ENCODE peak calls at places on chromosomes 1 and 21, in nine cellular contexts. C is HepG2, Z is PC-9, S is A549, K is brain microvascular endothelial cell, T is ovary, G is vagina, Y is pancreas, P is astrocyte of the spinal cord. B is an unnamed sample.

GRCh38 chr1:112997781-112998180 is 41.8 kb upstream of the SLC16A1 start:
- DNase-seq in C (no peak), Z (no peak), S (no peak), K (no peak), T (no peak), G (no peak), Y (no peak), P (no peak), B (no peak)

GRCh38 chr1:87642581-87643129 is 314.0 kb downstream of the LMO4 start:
- DNase-seq in C (peak), Z (no peak), S (no peak), K (no peak), T (no peak), G (no peak), Y (no peak), P (peak), B (no peak)

GRCh38 chr1:162389021-162389818 is 7.7 kb downstream of the C1orf226 start:
- DNase-seq in C (no peak), Z (no peak), S (no peak), K (no peak), T (no peak), G (no peak), Y (no peak), P (peak), B (peak)

GRCh38 chr1:148354284-148354869 is 128.7 kb downstream of the PPIAL4G start:
- DNase-seq in C (no peak), Z (no peak), S (no peak), K (no peak), T (no peak), G (no peak), Y (no peak), P (no peak), B (no peak)

GRCh38 chr1:115679141-115679611 is 37.4 kb downstream of the VANGL1 start:
- DNase-seq in C (no peak), Z (peak), S (no peak), K (peak), T (peak), G (no peak), Y (no peak), P (peak), B (peak)

GRCh38 chr1:159000627-159001026 is 9.1 kb upstream of the IFI16 start:
- DNase-seq in C (no peak), Z (no peak), S (peak), K (peak), T (peak), G (no peak), Y (peak), P (peak), B (peak)

GRCh38 chr1:225700164-225700740 is 47.3 kb upstream of the ENAH start:
- DNase-seq in C (peak), Z (peak), S (peak), K (peak), T (no peak), G (no peak), Y (no peak), P (peak), B (peak)

GRCh38 chr1:39892611-39893595 is 8.8 kb downstream of the MYCL start:
- DNase-seq in C (peak), Z (peak), S (peak), K (peak), T (no peak), G (no peak), Y (no peak), P (peak), B (peak)

GRCh38 chr1:240653030-240653429 is 41.1 kb upstream of the GREM2 start:
- DNase-seq in C (no peak), Z (no peak), S (no peak), K (no peak), T (no peak), G (no peak), Y (no peak), P (no peak), B (no peak)

GRCh38 chr1:229440821-229441537 is 7.1 kb upstream of the ACTA1 start:
- DNase-seq in C (no peak), Z (no peak), S (peak), K (peak), T (no peak), G (no peak), Y (no peak), P (peak), B (peak)

GRCh38 chr1:243345205-243345604 is 89.4 kb downstream of the SDCCAG8 start:
- DNase-seq in C (no peak), Z (no peak), S (peak), K (no peak), T (peak), G (no peak), Y (no peak), P (peak), B (no peak)

GRCh38 chr1:177185209-177185608 is 14.5 kb downstream of the BRINP2 start:
- DNase-seq in C (no peak), Z (no peak), S (peak), K (peak), T (no peak), G (no peak), Y (no peak), P (no peak), B (no peak)

GRCh38 chr21:17829472-17829871 is 10.3 kb upstream of the C21orf91 start:
- DNase-seq in C (no peak), Z (no peak), S (no peak), K (peak), T (no peak), G (no peak), Y (no peak), P (peak), B (peak)

GRCh38 chr1:110190282-110190929 is 19.7 kb upstream of the KCNC4 start:
- DNase-seq in C (no peak), Z (no peak), S (no peak), K (no peak), T (no peak), G (no peak), Y (peak), P (no peak), B (no peak)

GRCh38 chr1:9689971-9690381 is 38.4 kb downstream of the PIK3CD start:
- DNase-seq in C (no peak), Z (no peak), S (no peak), K (no peak), T (peak), G (no peak), Y (peak), P (peak), B (no peak)
- TF ChIP-seq CTCF in C (peak), Z (no peak), S (peak), K (peak), T (no peak), G (no peak), Y (no peak), P (no peak), B (peak)

GRCh38 chr1:7063981-7064380 is 278.7 kb downstream of the CAMTA1 start:
- DNase-seq in C (no peak), Z (no peak), S (no peak), K (no peak), T (no peak), G (no peak), Y (no peak), P (no peak), B (no peak)

GRCh38 chr1:7070389-7071029 is 285.3 kb downstream of the CAMTA1 start:
- DNase-seq in C (peak), Z (no peak), S (peak), K (peak), T (peak), G (no peak), Y (peak), P (peak), B (peak)

GRCh38 chr1:7069888-7070287 is 284.6 kb downstream of the CAMTA1 start:
- DNase-seq in C (no peak), Z (no peak), S (no peak), K (no peak), T (no peak), G (no peak), Y (no peak), P (no peak), B (no peak)

GRCh38 chr1:7068552-7068951 is 283.3 kb downstream of the CAMTA1 start:
- DNase-seq in C (no peak), Z (no peak), S (no peak), K (no peak), T (no peak), G (no peak), Y (no peak), P (no peak), B (no peak)
- H3K4me3 ChIP-seq in C (no peak), Z (no peak), S (no peak), K (no peak), T (no peak), G (no peak), Y (no peak), P (no peak), B (no peak)

DNA sequence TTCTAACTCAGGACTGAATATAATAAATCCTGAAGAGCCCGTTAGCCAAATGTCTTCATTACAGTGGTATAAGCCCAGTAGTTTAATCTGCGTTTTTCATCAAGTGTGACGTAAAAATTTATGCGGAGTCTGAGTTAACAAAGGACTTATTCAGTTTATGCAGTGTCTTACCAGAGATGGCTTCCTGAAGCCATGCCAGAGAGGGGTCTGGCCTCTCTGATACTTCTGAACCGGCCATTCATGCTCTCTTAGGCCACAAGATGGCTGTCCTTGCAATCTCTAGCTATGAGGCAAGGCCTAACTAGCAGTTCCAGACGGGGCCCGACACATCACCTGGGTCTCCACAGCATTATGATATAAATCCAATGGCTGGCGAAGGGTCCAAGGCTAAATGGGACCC is 101.4 kb downstream of the TEX35 start:
- DNase-seq in C (peak), Z (no peak), S (peak), K (no peak), T (no peak), G (no peak), Y (no peak), P (no peak), B (no peak)
- TF ChIP-seq CTCF in C (peak), Z (no peak), S (no peak), K (no peak), T (no peak), G (no peak), Y (no peak), P (no peak), B (no peak)

GRCh38 chr21:42524341-42525227 is 10.9 kb downstream of the SLC37A1 start:
- DNase-seq in C (peak), Z (no peak), S (no peak), K (peak), T (peak), G (no peak), Y (no peak), P (peak), B (peak)
- H3K4me3 ChIP-seq in C (no peak), Z (no peak), S (no peak), K (peak), T (peak), G (peak), Y (no peak), P (peak), B (no peak)

GRCh38 chr1:150178543-150178942 is 28.8 kb downstream of the PLEKHO1 start:
- DNase-seq in C (no peak), Z (no peak), S (no peak), K (no peak), T (no peak), G (no peak), Y (no peak), P (no peak), B (no peak)
- TF ChIP-seq CTCF in C (no peak), Z (no peak), S (no peak), K (no peak), T (no peak), G (no peak), Y (no peak), P (no peak), B (no peak)

DNA sequence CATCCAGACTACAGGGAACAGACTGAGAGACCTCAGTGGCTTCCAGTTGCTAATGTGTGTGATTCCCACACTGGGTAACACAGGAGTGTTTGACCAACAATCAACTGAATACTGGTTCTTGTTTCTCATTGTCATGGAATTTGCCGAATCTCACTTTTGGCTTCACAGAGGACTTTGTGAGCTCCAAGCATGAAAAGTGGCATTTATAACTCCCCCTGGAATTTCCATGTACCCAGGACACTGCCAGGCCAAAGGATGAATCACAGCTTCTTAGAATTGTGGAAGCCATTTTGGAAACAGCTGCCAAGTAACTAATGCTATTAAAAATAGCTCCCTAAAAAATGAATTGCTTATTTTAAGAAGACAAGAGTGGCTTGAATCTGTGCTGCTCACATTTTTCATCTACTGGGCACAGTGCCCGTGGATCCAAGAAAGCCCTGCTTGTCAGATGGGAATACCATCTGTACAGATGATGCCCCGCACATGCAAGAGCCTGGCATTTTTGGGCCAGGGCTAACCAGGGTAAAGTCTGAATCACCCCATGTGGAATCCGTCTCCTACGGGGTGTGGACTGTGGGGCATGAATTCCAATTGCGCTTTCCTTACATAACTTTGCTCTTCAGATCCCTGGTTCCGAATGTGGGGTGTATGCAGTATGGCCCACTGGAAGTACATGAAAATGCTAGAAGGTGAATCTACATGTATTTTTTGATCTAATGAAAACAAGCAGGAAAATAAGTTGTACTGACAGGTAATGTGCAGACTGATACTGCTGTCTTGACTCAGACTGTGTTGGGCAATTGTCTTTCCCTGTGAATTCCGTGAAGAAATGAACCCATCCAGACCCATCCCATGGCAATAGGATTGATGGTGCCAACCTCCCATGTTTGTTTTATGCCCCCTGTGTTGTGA is 487.3 kb downstream of the SIPA1L2 start:
- DNase-seq in C (no peak), Z (no peak), S (peak), K (peak), T (no peak), G (no peak), Y (no peak), P (peak), B (peak)
- H3K4me3 ChIP-seq in C (no peak), Z (no peak), S (no peak), K (no peak), T (no peak), G (no peak), Y (no peak), P (no peak), B (no peak)